ENCODE peak calls at places on chromosomes 3 and 15, in ten cellular contexts. W, C, M, Y, L, J, Q, N, B and V are unnamed samples.

GRCh38 chr3:89320186-89320585 is 212.8 kb downstream of the EPHA3 start:
- DNase-seq in Q (no peak), B (no peak), C (no peak), M (no peak), L (no peak), N (no peak), W (no peak), J (no peak), Y (no peak), V (no peak)

GRCh38 chr15:48913141-48913540 is 35.2 kb downstream of the EID1 start:
- DNase-seq in Y (no peak), Q (no peak), W (no peak), J (no peak), L (no peak), C (no peak), N (no peak), M (no peak), B (no peak), V (no peak)

GRCh38 chr3:99562138-99562537 is 76.3 kb upstream of the COL8A1 start:
- DNase-seq in J (peak; percentile 52), N (no peak), Q (peak; percentile 61), C (peak; percentile 63), L (no peak), Y (peak; percentile 18), B (no peak), W (no peak), M (peak; percentile 69), V (no peak)

GRCh38 chr15:36778516-36778915 is 199.1 kb downstream of the CDIN1 start:
- DNase-seq in L (no peak), B (no peak), C (peak; percentile 30), Q (no peak), Y (no peak), M (peak; percentile 81), N (no peak), W (no peak), J (peak; percentile 92), V (peak; percentile 28)

GRCh38 chr3:174028673-174029072 is 631.1 kb downstream of the NLGN1 start:
- DNase-seq in Q (no peak), B (no peak), Y (no peak), C (no peak), M (no peak), N (no peak), J (no peak), L (no peak), W (no peak), V (no peak)

GRCh38 chr3:69505770-69506407 is 120.0 kb upstream of the FRMD4B start:
- DNase-seq in Q (peak; percentile 71), B (no peak), M (no peak), C (no peak), W (no peak), L (no peak), Y (peak; percentile 44), N (no peak), J (peak; percentile 9), V (no peak)

GRCh38 chr3:15804553-15805095 is 6.8 kb upstream of the ANKRD28 start:
- DNase-seq in Q (no peak), L (no peak), N (no peak), M (no peak), Y (no peak), J (no peak), C (no peak), B (no peak), W (no peak), V (no peak)

GRCh38 chr15:98599911-98600685 is 48.2 kb upstream of the IGF1R start:
- DNase-seq in W (no peak), Q (peak; percentile 79), M (peak; percentile 71), B (peak; percentile 29), L (peak; percentile 55), C (peak; percentile 65), J (peak; percentile 76), N (peak; percentile 52), Y (peak; percentile 55), V (peak; percentile 35)

GRCh38 chr3:194373028-194373427 is 3.5 kb upstream of the LRRC15 start:
- DNase-seq in J (no peak), L (no peak), W (no peak), B (no peak), Y (no peak), Q (no peak), N (no peak), M (no peak), C (no peak), V (no peak)

GRCh38 chr3:194370753-194371152 is 1.2 kb upstream of the LRRC15 start:
- DNase-seq in Q (no peak), W (no peak), N (no peak), B (no peak), L (no peak), M (no peak), J (no peak), C (no peak), Y (peak; percentile 31), V (no peak)

GRCh38 chr3:194367992-194368841 is 1.3 kb downstream of the LRRC15 start:
- DNase-seq in N (no peak), Y (no peak), L (no peak), J (peak; percentile 77), W (no peak), Q (peak; percentile 27), M (peak; percentile 60), C (peak; percentile 5), B (no peak), V (no peak)

GRCh38 chr3:194368918-194369317 is 625 bp downstream of the LRRC15 start:
- DNase-seq in C (no peak), M (no peak), N (no peak), Y (no peak), Q (no peak), W (no peak), J (no peak), L (no peak), B (no peak), V (no peak)

GRCh38 chr3:194369522-194370279 is at the start of gene LRRC15:
- DNase-seq in L (no peak), M (peak; percentile 71), B (peak; percentile 14), C (peak; percentile 40), W (no peak), N (no peak), Y (peak; percentile 49), Q (peak; percentile 41), J (peak; percentile 54), V (no peak)
- H3K4me3 ChIP-seq in L (no peak within 1 kb of the TSS), M (no peak within 1 kb of the TSS), B (no peak within 1 kb of the TSS), C (no peak within 1 kb of the TSS), W (no peak within 1 kb of the TSS), N (no peak within 1 kb of the TSS), Y (no peak within 1 kb of the TSS), Q (no peak within 1 kb of the TSS), J (no peak within 1 kb of the TSS), V (no peak within 1 kb of the TSS)

DNA sequence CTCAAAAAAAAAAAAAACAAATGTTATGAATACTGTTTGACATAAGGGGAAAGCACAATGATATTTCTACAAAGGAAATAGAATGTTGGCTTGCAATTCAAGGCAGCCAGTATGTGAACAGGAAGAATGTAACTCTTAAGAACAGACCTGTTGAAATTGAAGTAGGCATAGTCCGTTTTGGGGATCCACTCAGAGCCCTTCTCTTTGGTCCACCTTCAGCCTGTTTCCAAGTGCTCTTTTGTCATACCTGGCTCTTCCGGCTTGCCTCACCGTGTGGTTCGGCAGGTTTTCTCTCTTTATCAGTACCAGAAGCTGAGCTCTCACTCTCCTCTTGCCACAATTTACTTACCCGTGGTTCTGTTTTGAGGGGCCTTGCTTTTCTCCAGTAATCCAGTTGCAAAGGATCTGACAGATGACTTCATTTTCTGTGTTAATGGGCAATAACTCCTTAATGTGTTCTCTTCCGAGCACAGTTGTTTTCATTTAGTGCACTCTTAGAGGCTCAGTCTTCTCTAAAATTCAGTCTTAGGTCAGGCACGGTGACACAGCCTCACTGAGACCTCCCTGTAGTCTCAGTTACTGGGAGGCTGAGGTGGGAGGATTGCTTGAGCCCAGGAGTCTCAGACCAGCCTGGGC is 6.7 kb downstream of the ABHD17C start:
- DNase-seq in N (no peak), M (no peak), Q (no peak), W (no peak), L (no peak), J (no peak), B (no peak), C (no peak), Y (no peak), V (no peak)
- H3K4me3 ChIP-seq in N (no peak overlapping the region), M (no peak overlapping the region), Q (no peak overlapping the region), W (no peak overlapping the region), L (no peak overlapping the region), J (no peak overlapping the region), B (no peak overlapping the region), C (no peak overlapping the region), Y (no peak overlapping the region), V (no peak overlapping the region)

GRCh38 chr3:195150194-195151118 is 120.5 kb downstream of the XXYLT1 start:
- DNase-seq in C (peak; percentile 98), M (peak; percentile 81), B (peak; percentile 61), W (no peak), J (peak; percentile 87), Q (peak; percentile 93), L (peak; percentile 86), N (peak; percentile 82), Y (peak; percentile 52), V (no peak)

GRCh38 chr3:195149292-195149691 is 121.7 kb downstream of the XXYLT1 start:
- DNase-seq in Q (no peak), N (no peak), L (no peak), M (no peak), B (no peak), Y (no peak), J (no peak), C (no peak), W (no peak), V (no peak)

GRCh38 chr3:195153121-195153520 is 117.8 kb downstream of the XXYLT1 start:
- DNase-seq in L (no peak), M (peak; percentile 17), Q (no peak), Y (no peak), C (peak; percentile 53), W (no peak), N (no peak), B (no peak), J (peak; percentile 30), V (no peak)

GRCh38 chr3:195151866-195152526 is 119.0 kb downstream of the XXYLT1 start:
- DNase-seq in N (no peak), C (peak; percentile 97), M (peak; percentile 92), B (no peak), W (no peak), Q (peak; percentile 66), J (peak; percentile 82), L (no peak), Y (peak; percentile 60), V (peak; percentile 48)

DNA sequence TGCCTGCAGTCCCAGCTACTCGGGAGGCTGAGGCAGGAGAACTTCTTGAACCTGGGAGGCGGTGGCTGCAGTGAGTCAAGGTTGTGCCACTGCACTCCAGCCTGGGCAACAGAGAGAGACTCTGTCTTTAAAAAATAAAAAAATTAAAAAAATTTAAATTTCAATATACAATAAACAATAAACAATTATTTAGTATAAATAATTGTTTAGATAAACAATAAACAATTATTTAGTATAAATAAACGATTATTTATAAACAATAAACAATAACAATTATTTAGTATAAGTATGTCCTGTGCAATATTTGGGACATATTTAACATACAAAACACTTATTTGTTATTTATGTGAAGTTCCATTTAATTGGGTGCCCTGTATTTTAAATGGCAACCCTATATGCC is 119.6 kb downstream of the XXYLT1 start:
- DNase-seq in Q (no peak), N (no peak), C (peak; percentile 16), W (no peak), J (no peak), L (no peak), Y (no peak), M (no peak), B (no peak), V (no peak)
- H3K4me3 ChIP-seq in Q (no peak overlapping the region), N (no peak overlapping the region), C (no peak overlapping the region), W (no peak overlapping the region), J (no peak overlapping the region), L (no peak overlapping the region), Y (no peak overlapping the region), M (no peak overlapping the region), B (no peak overlapping the region), V (no peak overlapping the region)

DNA sequence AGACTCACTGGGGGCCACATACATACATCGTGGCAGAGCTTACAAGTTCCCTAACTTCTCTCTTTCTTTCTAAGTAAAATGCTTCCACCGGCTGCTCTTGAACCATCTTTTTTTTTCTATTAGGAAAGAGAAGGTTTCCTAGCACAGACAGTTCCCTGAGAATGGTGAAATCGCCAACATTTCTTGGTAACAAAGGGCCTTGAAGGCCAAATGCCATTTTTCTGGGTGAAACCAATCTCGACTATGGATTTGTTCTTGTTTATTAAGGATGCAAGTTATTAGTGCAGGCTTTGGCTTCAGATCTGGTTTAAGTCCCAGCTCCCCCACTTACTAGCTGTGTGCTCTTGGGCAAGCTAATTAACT is 3.0 kb downstream of the LMCD1 start:
- DNase-seq in M (no peak), N (no peak), W (no peak), J (no peak), B (no peak), L (no peak), C (no peak), Y (no peak), Q (no peak), V (no peak)
- H3K4me3 ChIP-seq in M (no peak overlapping the region), N (no peak overlapping the region), W (no peak overlapping the region), J (no peak overlapping the region), B (no peak overlapping the region), L (peak overlapping the region; percentile 54), C (peak overlapping the region; percentile 60), Y (no peak overlapping the region), Q (no peak overlapping the region), V (peak overlapping the region; percentile 57)